ENCODE peak calls at places on chromosomes 4 and X, in six cellular contexts. R, Z, M, V, B and F are unnamed samples.

GRCh38 chrX:40581333-40581910 is 652 bp downstream of the ATP6AP2 start:
- DNase-seq in M (peak; percentile 8), B (peak; percentile 24), Z (no peak), V (no peak), R (peak; percentile 11), F (peak; percentile 1)

GRCh38 chr4:129240816-129241215 is 144.9 kb downstream of the C4orf33 start:
- DNase-seq in B (no peak), M (no peak), Z (no peak), R (peak; percentile 10), V (no peak), F (peak; percentile 35)

GRCh38 chrX:140733766-140734342 is 24.3 kb downstream of the LINC00632 start:
- DNase-seq in Z (peak; percentile 58), V (no peak), R (peak; percentile 70), B (peak; percentile 31), M (peak; percentile 57), F (peak; percentile 25)

GRCh38 chrX:38571058-38571457 is 9.7 kb downstream of the TSPAN7 start:
- DNase-seq in Z (no peak), R (no peak), B (no peak), V (no peak), M (no peak), F (no peak)

GRCh38 chr4:74536557-74536956 is 91.6 kb downstream of the AREG start:
- DNase-seq in B (no peak), R (peak; percentile 52), Z (no peak), M (no peak), V (no peak), F (no peak)

GRCh38 chrX:129706395-129707072 is 32.2 kb upstream of the XPNPEP2 start:
- DNase-seq in B (no peak), R (peak; percentile 5), Z (peak; percentile 20), V (no peak), M (no peak), F (no peak)

GRCh38 chr4:171340282-171340681 is 472.9 kb upstream of the GALNTL6 start:
- DNase-seq in B (no peak), V (no peak), M (no peak), Z (no peak), R (no peak), F (no peak)

GRCh38 chrX:13898603-13899002 is 81.7 kb upstream of the GPM6B start:
- DNase-seq in M (peak; percentile 71), R (no peak), Z (no peak), B (no peak), V (no peak), F (no peak)

GRCh38 chr4:86496094-86497060 is 97.7 kb upstream of the PTPN13 start:
- DNase-seq in R (peak; percentile 73), V (no peak), B (peak; percentile 45), Z (peak; percentile 60), M (peak; percentile 57), F (peak; percentile 25)

GRCh38 chr4:126247409-126247808 is 932.7 kb downstream of the FAT4 start:
- DNase-seq in M (no peak), R (no peak), Z (no peak), B (no peak), V (no peak), F (no peak)

GRCh38 chr4:25722964-25723363 is 67.3 kb downstream of the SLC34A2 start:
- DNase-seq in B (no peak), R (no peak), Z (no peak), V (no peak), M (no peak), F (no peak)

GRCh38 chr4:157741642-157742041 is 431.2 kb downstream of the GASK1B start:
- DNase-seq in M (no peak), R (no peak), B (no peak), Z (no peak), V (no peak), F (no peak)

GRCh38 chrX:19728083-19728648 is 159.2 kb downstream of the SH3KBP1 start:
- DNase-seq in B (no peak), M (no peak), R (no peak), Z (no peak), V (no peak), F (no peak)

GRCh38 chr4:115365185-115365584 is 251.8 kb upstream of the NDST4 start:
- DNase-seq in V (no peak), R (no peak), Z (no peak), M (no peak), B (no peak), F (no peak)

GRCh38 chr4:102734591-102735385 is 26.0 kb downstream of the MANBA start:
- DNase-seq in V (no peak), Z (no peak), B (peak; percentile 40), R (peak; percentile 24), M (peak; percentile 84), F (peak; percentile 37)

GRCh38 chr4:110514889-110515479 is 39.0 kb downstream of the ENPEP start:
- DNase-seq in R (peak; percentile 52), Z (no peak), M (peak; percentile 30), V (no peak), B (peak; percentile 68), F (no peak)

GRCh38 chr4:88660446-88661294 is 37.0 kb downstream of the NAP1L5 start:
- DNase-seq in B (no peak), R (peak; percentile 52), M (peak; percentile 64), Z (no peak), V (no peak), F (peak; percentile 9)

GRCh38 chrX:11381464-11381863 is 88.3 kb downstream of the AMELX start:
- DNase-seq in V (no peak), B (peak; percentile 54), M (peak; percentile 63), Z (peak; percentile 50), R (peak; percentile 75), F (peak; percentile 69)

GRCh38 chrX:65744965-65745364 is 77.5 kb downstream of the MSN start:
- DNase-seq in V (no peak), R (peak; percentile 65), B (no peak), M (peak; percentile 41), Z (no peak), F (no peak)

GRCh38 chr4:19486400-19486799 is 765.3 kb upstream of the SLIT2 start:
- DNase-seq in Z (no peak), V (no peak), B (peak; percentile 18), R (peak; percentile 11), M (no peak), F (peak; percentile 14)

GRCh38 chr4:169293343-169294176 is 22.8 kb upstream of the SH3RF1 start:
- DNase-seq in Z (no peak), R (no peak), M (no peak), B (no peak), V (no peak), F (no peak)

GRCh38 chr4:68271851-68272756 is 26.6 kb upstream of the TMPRSS11B start:
- DNase-seq in V (no peak), M (peak; percentile 73), B (peak; percentile 42), R (peak; percentile 76), Z (peak; percentile 63), F (peak; percentile 35)

GRCh38 chr4:82784615-82785247 is 13.9 kb downstream of the SCD5 start:
- DNase-seq in R (peak; percentile 49), V (no peak), M (peak; percentile 67), B (no peak), Z (peak; percentile 62), F (peak; percentile 84)

GRCh38 chr4:26197018-26197779 is 123.6 kb upstream of the RBPJ start:
- DNase-seq in M (peak; percentile 97), Z (no peak), R (peak; percentile 94), V (no peak), B (peak; percentile 33), F (peak; percentile 82)

GRCh38 chr4:57442834-57443291 is 332.7 kb upstream of the IGFBP7 start:
- DNase-seq in Z (peak; percentile 93), R (peak; percentile 33), B (peak; percentile 30), V (no peak), M (peak; percentile 13), F (peak; percentile 41)

GRCh38 chr4:150411527-150411926 is 170.4 kb upstream of the MAB21L2 start:
- DNase-seq in Z (no peak), R (no peak), B (no peak), V (no peak), M (no peak), F (peak; percentile 51)

GRCh38 chr4:98470831-98471230 is 187.6 kb downstream of the TSPAN5 start:
- DNase-seq in V (no peak), B (no peak), R (no peak), M (no peak), Z (no peak), F (peak; percentile 78)

GRCh38 chr4:155853189-155853588 is 12.9 kb downstream of the ASIC5 start:
- DNase-seq in R (no peak), V (no peak), B (no peak), M (no peak), Z (no peak), F (no peak)

GRCh38 chrX:53184836-53185235 is 40.2 kb downstream of the KDM5C start:
- DNase-seq in V (no peak), B (no peak), Z (no peak), M (peak; percentile 65), R (peak; percentile 2), F (peak; percentile 22)

GRCh38 chr4:127889903-127890302 is 9.2 kb downstream of the PLK4 start:
- DNase-seq in R (no peak), M (peak; percentile 28), B (no peak), Z (no peak), V (no peak), F (no peak)

GRCh38 chrX:55342533-55343501 is 78.1 kb upstream of the PAGE3 start:
- DNase-seq in R (no peak), V (no peak), Z (peak; percentile 73), B (peak; percentile 33), M (no peak), F (no peak)

GRCh38 chr4:4820739-4821138 is 38.7 kb upstream of the MSX1 start:
- DNase-seq in V (no peak), R (no peak), Z (peak; percentile 24), M (no peak), B (no peak), F (no peak)
- H3K27ac ChIP-seq in V (no peak overlapping the region), R (no peak overlapping the region), Z (peak overlapping the region; percentile 75), M (no peak overlapping the region), B (no peak overlapping the region), F (no peak overlapping the region)

DNA sequence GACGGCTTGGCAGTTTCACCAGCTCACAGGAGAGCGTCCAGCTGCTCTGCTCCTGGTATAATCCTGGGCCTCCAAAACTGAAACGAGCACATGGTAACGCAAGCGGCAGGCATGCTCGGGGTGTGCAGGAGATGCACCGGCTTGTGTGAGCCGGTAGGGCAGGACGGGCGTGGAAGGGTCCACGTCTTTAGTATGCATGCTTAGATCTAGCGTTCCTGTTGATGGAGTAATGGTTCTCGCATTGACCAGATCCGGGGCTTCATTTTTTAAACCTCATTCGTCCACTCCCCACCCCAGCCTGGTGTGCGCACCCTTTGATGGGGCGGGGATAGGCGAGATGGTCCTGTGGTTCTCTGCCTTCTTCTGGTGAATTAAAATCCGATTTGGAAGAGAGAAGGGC is 39.7 kb downstream of the FAM149A start:
- DNase-seq in V (no peak), B (no peak), Z (no peak), R (peak; percentile 48), M (peak; percentile 21), F (peak; percentile 52)
- TF ChIP-seq CTCF in V (no peak), B (no peak), Z (peak; percentile 59), R (peak; percentile 11), M (no peak), F (peak; percentile 48)

GRCh38 chr4:1728061-1728980 is 7.0 kb downstream of the TACC3 start:
- DNase-seq in M (no peak), Z (no peak), V (no peak), R (no peak), B (no peak), F (no peak)
- H3K36me3 ChIP-seq in M (peaks cover 26% of the 10 kb centered on the region), Z (peaks cover 85% of the 10 kb centered on the region), V (no peaks in the 10 kb centered on the region), R (peaks cover 38% of the 10 kb centered on the region), B (peaks cover 100% of the 10 kb centered on the region), F (peaks cover 24% of the 10 kb centered on the region)

GRCh38 chr4:38306482-38307071 is 346.4 kb downstream of the PTTG2 start:
- DNase-seq in B (no peak), M (no peak), Z (no peak), R (no peak), V (no peak), F (no peak)
- H3K27ac ChIP-seq in B (no peak overlapping the region), M (no peak overlapping the region), Z (no peak overlapping the region), R (no peak overlapping the region), V (no peak overlapping the region), F (no peak overlapping the region)

GRCh38 chr4:95105112-95105511 is 347.4 kb downstream of the BMPR1B start:
- DNase-seq in Z (no peak), M (no peak), B (no peak), R (no peak), V (no peak), F (no peak)
- TF ChIP-seq CTCF in Z (no peak), M (no peak), B (no peak), R (no peak), V (no peak), F (no peak)